ENCODE peak calls at places on chromosomes 6 and 20, in eight cellular contexts. P is suprapubic skin, R is kidney tubule cell, K is kidney, Z is MV-4-11, L is NCI-H774, Q is HEK293T, W is RPMI8226. N is an unnamed sample.

GRCh38 chr20:20791664-20792568 is 79.5 kb upstream of the RALGAPA2 start:
- DNase-seq in P (peak), R (no peak), K (no peak), Z (no peak), L (no peak), Q (no peak), W (peak), N (no peak)

GRCh38 chr6:170033666-170034065 is 257.2 kb downstream of the DLL1 start:
- DNase-seq in P (peak), R (no peak), K (peak), Z (no peak), L (no peak), Q (no peak), W (no peak), N (no peak)

GRCh38 chr6:45423111-45423900 is 45.6 kb upstream of the SUPT3H start:
- DNase-seq in P (peak), R (peak), K (peak), Z (no peak), L (no peak), Q (no peak), W (no peak), N (peak)

GRCh38 chr20:2299301-2299700 is 3.5 kb downstream of the TGM3 start:
- DNase-seq in P (no peak), R (no peak), K (no peak), Z (peak), L (no peak), Q (no peak), W (no peak), N (no peak)

GRCh38 chr6:39400026-39400425 is 77.5 kb upstream of the KCNK16 start:
- DNase-seq in P (no peak), R (no peak), K (no peak), Z (no peak), L (no peak), Q (no peak), W (no peak), N (no peak)

GRCh38 chr6:75334266-75335040 is 49.9 kb upstream of the TMEM30A start:
- DNase-seq in P (no peak), R (peak), K (no peak), Z (no peak), L (no peak), Q (peak), W (no peak), N (no peak)

GRCh38 chr6:28884423-28885148 is 39.2 kb downstream of the TRIM27 start:
- DNase-seq in P (no peak), R (no peak), K (no peak), Z (peak), L (no peak), Q (no peak), W (no peak), N (peak)

GRCh38 chr6:3039384-3039783 is 28.9 kb upstream of the RIPK1 start:
- DNase-seq in P (no peak), R (no peak), K (no peak), Z (no peak), L (peak), Q (no peak), W (peak), N (no peak)

GRCh38 chr6:81876977-81877376 is 124.5 kb upstream of the TENT5A start:
- DNase-seq in P (no peak), R (peak), K (no peak), Z (no peak), L (no peak), Q (no peak), W (no peak), N (no peak)

GRCh38 chr6:20572288-20572687 is 38.0 kb downstream of the CDKAL1 start:
- DNase-seq in P (no peak), R (no peak), K (no peak), Z (no peak), L (no peak), Q (no peak), W (no peak), N (no peak)

N was measured in Kasumi-1.